ENCODE peak calls at places on chromosomes 16 and 17, in ten cellular contexts. S, H, G, Y, Z, M, F, I, C and R are unnamed samples.

GRCh38 chr17:16986391-16986790 is 14.5 kb upstream of the TNFRSF13B start:
- DNase-seq in Y (no peak), Z (no peak), F (no peak), C (no peak), G (no peak), S (no peak), M (no peak), I (no peak), H (no peak), R (no peak)

GRCh38 chr16:57984443-57985203 is 13.7 kb upstream of the CNGB1 start:
- DNase-seq in H (peak), F (peak), G (peak), I (peak), Y (peak), C (peak), S (peak), Z (peak), M (peak), R (peak)

GRCh38 chr17:74736423-74737298 is at the start of gene RAB37:
- DNase-seq in C (peak), Y (peak), G (no peak), M (no peak), I (peak), H (no peak), S (no peak), F (peak), Z (peak), R (no peak)

GRCh38 chr17:34567665-34568064 is 11.7 kb upstream of the TMEM132E start:
- DNase-seq in Y (no peak), F (no peak), I (no peak), H (no peak), Z (no peak), M (no peak), G (no peak), S (no peak), C (no peak), R (no peak)

GRCh38 chr17:32331243-32332040 is 10.5 kb downstream of the C17orf75 start:
- DNase-seq in I (no peak), M (no peak), F (no peak), H (no peak), S (no peak), C (no peak), G (no peak), Y (no peak), Z (no peak), R (no peak)

GRCh38 chr17:75011788-75012319 is 616 bp upstream of the MRPL58 start:
- DNase-seq in F (peak), I (peak), S (peak), H (no peak), G (no peak), M (peak), Z (peak), Y (no peak), C (peak), R (peak)

GRCh38 chr17:10798332-10798749 is 5.6 kb downstream of the TMEM238L start:
- DNase-seq in C (no peak), Y (no peak), H (no peak), G (no peak), M (no peak), S (no peak), I (no peak), F (no peak), Z (peak), R (no peak)

GRCh38 chr16:57540906-57541753 is 1.3 kb upstream of the ADGRG5 start:
- DNase-seq in F (no peak), G (no peak), C (peak), S (no peak), M (peak), Z (no peak), I (no peak), H (no peak), Y (no peak), R (peak)

GRCh38 chr17:45052052-45052772 is 780 bp upstream of the DCAKD start:
- DNase-seq in I (peak), M (peak), S (peak), G (no peak), C (peak), Z (peak), F (peak), Y (no peak), H (no peak), R (no peak)

GRCh38 chr16:84032458-84033178 is 10.0 kb downstream of the SLC38A8 start:
- DNase-seq in G (no peak), C (no peak), I (no peak), S (no peak), H (no peak), M (no peak), Y (no peak), F (no peak), Z (no peak), R (no peak)

GRCh38 chr17:76935331-76935730 is 67.1 kb downstream of the MGAT5B start:
- DNase-seq in M (no peak), F (no peak), I (no peak), C (no peak), Y (no peak), Z (no peak), S (no peak), H (no peak), G (no peak), R (no peak)

GRCh38 chr16:83995756-83996155 is 27.7 kb downstream of the NECAB2 start:
- DNase-seq in Y (no peak), C (no peak), Z (peak), F (peak), H (no peak), M (no peak), S (no peak), I (peak), G (no peak), R (no peak)

GRCh38 chr17:79905832-79906231 is 66.6 kb upstream of the CBX4 start:
- DNase-seq in H (no peak), S (no peak), F (no peak), Y (peak), M (no peak), C (peak), G (no peak), I (peak), Z (no peak), R (no peak)

GRCh38 chr17:81365601-81366585 is 29.4 kb upstream of the BAHCC1 start:
- DNase-seq in S (no peak), H (no peak), I (no peak), Z (peak), M (no peak), Y (no peak), F (peak), G (no peak), C (peak), R (no peak)

GRCh38 chr16:27685802-27686201 is 135.9 kb downstream of the KATNIP start:
- DNase-seq in Y (no peak), S (no peak), G (no peak), I (no peak), H (no peak), Z (peak), C (no peak), M (no peak), F (no peak), R (no peak)

GRCh38 chr17:57704448-57704847 is 40.7 kb downstream of the CCDC182 start:
- DNase-seq in G (peak), S (no peak), M (no peak), Y (no peak), C (no peak), H (no peak), Z (no peak), F (no peak), I (no peak), R (no peak)

GRCh38 chr16:48276102-48276501 is 28.8 kb upstream of the ABCC11 start:
- DNase-seq in F (no peak), S (no peak), G (no peak), Z (no peak), H (no peak), I (no peak), Y (no peak), M (no peak), C (no peak), R (no peak)

GRCh38 chr16:26715969-26716368 is 350.8 kb upstream of the C16orf82 start:
- DNase-seq in C (no peak), G (no peak), F (no peak), Y (no peak), M (no peak), Z (no peak), I (no peak), H (no peak), S (no peak), R (no peak)

GRCh38 chr17:36978810-36979584 is 30.2 kb downstream of the AATF start:
- DNase-seq in H (no peak), C (no peak), I (no peak), Z (no peak), Y (no peak), F (no peak), G (no peak), S (no peak), M (no peak), R (no peak)

GRCh38 chr17:44006581-44007345 is 2.3 kb downstream of the NAGS start:
- DNase-seq in S (peak), I (peak), F (peak), C (peak), M (peak), Z (peak), H (peak), G (peak), Y (peak), R (peak)
- TF ChIP-seq EP300 in S (no peak), I (no peak), F (no peak), C (no peak), M (no peak), Z (no peak), H (no peak), G (no peak), Y (no peak), R (no peak)

DNA sequence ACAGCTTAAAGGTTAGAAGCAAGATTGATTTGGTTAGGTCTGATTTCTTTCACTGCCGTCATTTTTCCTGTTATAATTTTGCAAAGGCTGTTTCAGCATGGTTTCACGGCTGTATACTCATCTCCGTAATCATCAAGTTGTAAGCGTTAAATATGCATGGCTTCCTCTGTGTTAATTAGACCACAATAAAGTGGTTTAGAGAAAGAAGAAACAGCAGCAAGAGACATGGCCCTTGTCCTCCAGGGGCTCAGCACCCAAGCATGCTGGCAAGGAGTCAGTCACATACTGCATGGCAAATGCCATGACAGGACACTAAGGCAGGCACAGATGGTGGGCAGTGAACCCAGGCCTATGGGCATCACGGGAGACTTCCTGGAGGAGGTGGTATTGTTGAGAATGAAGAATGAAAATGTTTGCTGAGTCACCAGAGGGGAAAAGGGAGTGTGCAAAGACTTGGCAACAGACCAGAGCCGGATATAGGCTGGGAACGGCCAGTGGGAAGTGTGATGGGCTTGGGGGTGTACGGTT is 61.4 kb upstream of the PLCG2 start:
- DNase-seq in F (no peak), M (no peak), C (no peak), G (no peak), I (no peak), H (no peak), Y (no peak), Z (no peak), S (no peak), R (no peak)
- H3K27ac ChIP-seq in F (no peak), M (no peak), C (no peak), G (no peak), I (no peak), H (no peak), Y (peak), Z (peak), S (no peak), R (no peak)

GRCh38 chr17:47690121-47690520 is 3.8 kb upstream of the TBKBP1 start:
- DNase-seq in F (no peak), H (no peak), Z (no peak), S (no peak), C (peak), Y (no peak), M (no peak), G (no peak), I (no peak), R (no peak)
- TF ChIP-seq CTCF in F (no peak), H (no peak), Z (no peak), S (no peak), C (no peak), Y (no peak), M (no peak), G (no peak), I (no peak), R (no peak)

DNA sequence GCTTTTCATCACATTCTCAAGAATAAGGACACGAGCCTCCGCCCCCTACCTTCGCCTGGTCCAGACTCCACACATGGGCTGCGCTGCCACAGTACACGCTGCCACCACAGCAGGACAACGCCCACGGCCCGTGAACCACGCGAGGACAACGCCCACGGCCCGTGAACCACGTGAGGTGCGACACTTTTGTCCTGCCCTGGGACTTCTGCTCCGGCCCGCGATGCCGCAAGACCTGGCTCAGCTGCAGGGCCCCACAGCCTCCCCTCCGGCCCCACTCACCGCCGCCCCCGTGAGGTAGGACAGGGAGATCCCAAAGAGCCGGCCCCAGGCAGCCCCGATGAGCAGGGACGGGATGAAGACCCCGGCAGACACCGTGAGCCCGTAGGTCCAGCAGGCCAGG is 5.9 kb upstream of the CCDC154 start:
- DNase-seq in M (no peak), C (no peak), H (no peak), F (no peak), G (no peak), I (no peak), Y (no peak), S (no peak), Z (no peak), R (no peak)
- TF ChIP-seq EP300 in M (no peak), C (no peak), H (no peak), F (no peak), G (no peak), I (no peak), Y (no peak), S (no peak), Z (no peak), R (no peak)

DNA sequence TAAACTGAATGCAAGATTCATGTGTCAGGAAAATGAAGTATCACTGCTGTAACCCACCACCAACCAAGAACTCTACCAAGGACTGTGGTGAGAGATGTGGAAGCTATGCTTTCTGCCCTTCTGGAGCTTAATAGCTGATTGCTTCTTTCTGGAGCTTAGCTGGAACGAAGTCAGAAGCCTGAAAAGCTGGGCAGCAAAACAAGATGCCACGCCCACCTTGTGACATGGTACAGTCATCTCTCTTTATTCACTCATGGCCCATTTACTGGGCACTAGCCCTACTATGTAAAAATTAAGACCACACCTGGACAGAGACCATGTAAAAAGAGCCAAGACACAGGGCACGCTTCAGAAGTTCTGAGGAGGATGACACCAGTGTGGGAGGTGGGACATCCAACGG is 48.1 kb downstream of the TEX2 start:
- DNase-seq in Y (no peak), S (no peak), F (no peak), I (no peak), C (no peak), H (no peak), G (no peak), M (no peak), Z (no peak), R (no peak)
- H3K27ac ChIP-seq in Y (no peak), S (no peak), F (no peak), I (no peak), C (peak), H (no peak), G (no peak), M (no peak), Z (no peak), R (no peak)

GRCh38 chr16:67150833-67151396 is at the start of gene B3GNT9:
- DNase-seq in G (no peak), S (peak), F (peak), Y (peak), H (no peak), C (peak), I (peak), M (peak), Z (peak), R (peak)

GRCh38 chr16:67150058-67150832 is 553 bp downstream of the B3GNT9 start:
- DNase-seq in H (no peak), Y (peak), G (no peak), F (no peak), Z (no peak), S (no peak), C (peak), I (peak), M (peak), R (no peak)

GRCh38 chr16:67148656-67149275 is 2.0 kb downstream of the B3GNT9 start:
- DNase-seq in S (no peak), Y (no peak), M (peak), C (no peak), G (no peak), Z (no peak), F (no peak), H (no peak), I (no peak), R (no peak)

GRCh38 chr16:67149276-67150057 is 1.3 kb downstream of the B3GNT9 start:
- DNase-seq in C (no peak), M (peak), Y (no peak), Z (no peak), G (no peak), S (no peak), F (no peak), H (no peak), I (no peak), R (no peak)

GRCh38 chr16:67151431-67152097 is 766 bp upstream of the B3GNT9 start:
- DNase-seq in C (no peak), H (no peak), S (no peak), M (peak), Z (no peak), Y (peak), G (no peak), F (no peak), I (no peak), R (peak)
- TF ChIP-seq CTCF in C (no peak), H (no peak), S (no peak), M (no peak), Z (no peak), Y (no peak), G (no peak), F (no peak), I (peak), R (no peak)

DNA sequence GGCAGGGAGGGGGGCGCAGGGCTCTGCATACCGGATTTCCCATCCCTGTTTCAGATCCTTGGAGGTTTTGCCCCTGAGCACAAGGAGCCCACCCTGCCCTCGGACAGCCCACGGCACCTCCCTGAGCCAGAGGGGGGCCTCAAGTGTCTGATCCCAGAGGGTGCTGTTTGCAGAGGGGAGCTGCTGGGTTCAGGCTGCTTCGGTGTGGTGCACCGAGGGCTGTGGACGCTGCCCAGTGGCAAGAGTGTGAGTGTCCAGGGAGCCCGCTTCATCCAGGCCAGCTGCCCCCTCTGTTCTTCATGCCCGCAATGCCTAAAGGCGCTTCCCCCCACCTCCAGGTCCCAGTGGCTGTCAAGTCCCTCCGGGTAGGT is 2.5 kb downstream of the TNK1 start:
- DNase-seq in S (no peak), F (no peak), C (no peak), M (no peak), I (no peak), H (no peak), Z (no peak), Y (no peak), G (no peak), R (no peak)
- TF ChIP-seq EP300 in S (no peak), F (no peak), C (no peak), M (no peak), I (no peak), H (no peak), Z (no peak), Y (no peak), G (no peak), R (no peak)

GRCh38 chr16:88482630-88483391 is 29.7 kb downstream of the ZFPM1 start:
- DNase-seq in F (no peak), M (no peak), C (no peak), Z (peak), H (no peak), Y (no peak), G (no peak), S (no peak), I (no peak), R (no peak)

GRCh38 chr16:88479795-88480760 is 27.0 kb downstream of the ZFPM1 start:
- DNase-seq in S (no peak), Z (peak), I (no peak), C (no peak), F (no peak), H (no peak), G (no peak), Y (no peak), M (no peak), R (no peak)

GRCh38 chr16:88481851-88482250 is 28.8 kb downstream of the ZFPM1 start:
- DNase-seq in I (no peak), C (no peak), Z (no peak), F (no peak), M (no peak), Y (no peak), H (no peak), S (no peak), G (no peak), R (no peak)

GRCh38 chr16:88484505-88485365 is 31.7 kb downstream of the ZFPM1 start:
- DNase-seq in H (no peak), F (no peak), M (no peak), G (no peak), Z (peak), Y (no peak), S (no peak), C (no peak), I (no peak), R (no peak)

GRCh38 chr16:88483392-88483641 is 30.2 kb downstream of the ZFPM1 start:
- DNase-seq in C (no peak), I (no peak), M (no peak), Y (no peak), S (no peak), H (no peak), F (no peak), G (no peak), Z (no peak), R (no peak)
- H3K27ac ChIP-seq in C (no peak), I (no peak), M (no peak), Y (no peak), S (no peak), H (no peak), F (no peak), G (no peak), Z (no peak), R (no peak)